ENCODE peak calls at places on chromosomes 7 and 10, in five cellular contexts. R is retinal pigment epithelial cell, A is hepatocyte, N is NT2/D1, V is skeletal muscle cell. I is an unnamed sample.

GRCh38 chr7:103082497-103082896 is 7.6 kb downstream of the ARMC10 start:
- DNase-seq in A (no peak), N (no peak), V (no peak), R (no peak), I (no peak)

GRCh38 chr7:44213872-44214595 is 13.3 kb downstream of the YKT6 start:
- DNase-seq in A (peak), R (no peak), V (no peak), N (peak), I (peak)

GRCh38 chr10:129939416-129940275 is 24.4 kb downstream of the EBF3 start:
- DNase-seq in N (no peak), A (no peak), R (no peak), V (no peak), I (no peak)

GRCh38 chr10:74445493-74445892 is 294.5 kb downstream of the ADK start:
- DNase-seq in R (no peak), V (no peak), N (no peak), A (no peak), I (no peak)

GRCh38 chr10:124182088-124182541 is 88.7 kb upstream of the CHST15 start:
- DNase-seq in R (no peak), N (no peak), V (no peak), A (no peak), I (no peak)

GRCh38 chr10:90197766-90198165 is 496.4 kb downstream of the KIF20B start:
- DNase-seq in R (no peak), A (no peak), N (no peak), V (peak), I (no peak)

GRCh38 chr7:111029141-111029572 is 61.8 kb upstream of the LRRN3 start:
- DNase-seq in R (no peak), V (no peak), A (no peak), N (no peak), I (no peak)

GRCh38 chr7:83547526-83547925 is 101.4 kb downstream of the SEMA3E start:
- DNase-seq in A (peak), N (no peak), R (peak), V (peak), I (no peak)

GRCh38 chr10:118965636-118966035 is 63.9 kb upstream of the NANOS1 start:
- DNase-seq in N (no peak), A (peak), V (no peak), R (no peak), I (no peak)

GRCh38 chr10:76558586-76558985 is 1079.0 kb downstream of the KCNMA1 start:
- DNase-seq in N (no peak), A (peak), V (peak), R (peak), I (no peak)

GRCh38 chr7:73526892-73527821 is 5.1 kb upstream of the BAZ1B start:
- DNase-seq in N (no peak), A (no peak), V (no peak), R (no peak), I (no peak)

GRCh38 chr7:130274983-130275649 is 8.5 kb downstream of the CPA2 start:
- DNase-seq in N (no peak), V (no peak), A (no peak), R (no peak), I (peak)

GRCh38 chr10:2990764-2991163 is 76.6 kb upstream of the PFKP start:
- DNase-seq in R (no peak), N (no peak), V (no peak), A (no peak), I (no peak)

GRCh38 chr10:102334106-102334505 is 61.4 kb upstream of the NFKB2 start:
- DNase-seq in N (no peak), A (peak), R (peak), V (no peak), I (no peak)

GRCh38 chr10:11440250-11441150 is 170.9 kb downstream of the USP6NL start:
- DNase-seq in N (no peak), A (no peak), V (no peak), R (no peak), I (no peak)

GRCh38 chr10:66860376-66860945 is 65.4 kb upstream of the LRRTM3 start:
- DNase-seq in N (no peak), R (no peak), V (no peak), A (no peak), I (no peak)

GRCh38 chr7:45890902-45891461 is 2.7 kb downstream of the IGFBP1 start:
- DNase-seq in R (no peak), V (no peak), N (no peak), A (peak), I (no peak)

GRCh38 chr10:102813734-102814455 is 23.3 kb downstream of the CYP17A1 start:
- DNase-seq in V (no peak), A (peak), N (no peak), R (no peak), I (no peak)

GRCh38 chr7:101632641-101633040 is 3.5 kb upstream of the MYL10 start:
- DNase-seq in V (no peak), R (no peak), N (no peak), A (no peak), I (no peak)

GRCh38 chr7:50304158-50304910 is at the start of gene IKZF1:
- DNase-seq in R (no peak), A (peak), N (no peak), V (no peak), I (no peak)

GRCh38 chr10:3782456-3783312 is 2.3 kb downstream of the KLF6 start:
- DNase-seq in R (peak), N (no peak), V (peak), A (peak), I (peak)

GRCh38 chr10:90887555-90887954 is 15.8 kb downstream of the RPP30 start:
- DNase-seq in A (no peak), R (no peak), N (no peak), V (no peak), I (no peak)

GRCh38 chr10:73168486-73168844 is 546 bp downstream of the FAM149B1 start:
- DNase-seq in N (peak), A (no peak), R (peak), V (no peak), I (no peak)

GRCh38 chr7:1672851-1673486 is 2.9 kb downstream of the ELFN1 start:
- DNase-seq in R (no peak), A (peak), N (no peak), V (no peak), I (peak)

GRCh38 chr7:116211006-116211912 is 920 bp downstream of the TES start:
- DNase-seq in R (peak), A (peak), V (peak), N (peak), I (peak)

GRCh38 chr7:116214921-116215320 is 4.6 kb downstream of the TES start:
- DNase-seq in A (no peak), R (no peak), V (no peak), N (no peak), I (no peak)

GRCh38 chr7:116213361-116214155 is 3.2 kb downstream of the TES start:
- DNase-seq in R (no peak), A (no peak), N (no peak), V (peak), I (no peak)

GRCh38 chr7:116211913-116212596 is 1.7 kb downstream of the TES start:
- DNase-seq in V (no peak), A (no peak), R (no peak), N (no peak), I (no peak)

GRCh38 chr7:116212859-116213258 is 2.5 kb downstream of the TES start:
- DNase-seq in N (no peak), A (no peak), R (no peak), V (peak), I (no peak)
- H3K4me3 ChIP-seq in N (no peak), A (peak), R (peak), V (peak), I (no peak)

GRCh38 chr7:134814730-134815364 is 35.4 kb downstream of the CALD1 start:
- DNase-seq in R (no peak), V (no peak), A (no peak), N (no peak), I (no peak)
- H3K4me3 ChIP-seq in R (no peak), V (no peak), A (no peak), N (no peak), I (no peak)

GRCh38 chr7:27101188-27101905 is 1.1 kb downstream of the HOXA2 start:
- DNase-seq in N (no peak), V (no peak), A (no peak), R (no peak), I (no peak)
- H3K4me3 ChIP-seq in N (no peak), V (no peak), A (no peak), R (no peak), I (no peak)

GRCh38 chr7:5532520-5533335 is 109.1 kb upstream of the TNRC18 start:
- DNase-seq in R (no peak), A (peak), V (no peak), N (no peak), I (no peak)
- H3K4me3 ChIP-seq in R (no peak), A (no peak), V (no peak), N (no peak), I (no peak)

DNA sequence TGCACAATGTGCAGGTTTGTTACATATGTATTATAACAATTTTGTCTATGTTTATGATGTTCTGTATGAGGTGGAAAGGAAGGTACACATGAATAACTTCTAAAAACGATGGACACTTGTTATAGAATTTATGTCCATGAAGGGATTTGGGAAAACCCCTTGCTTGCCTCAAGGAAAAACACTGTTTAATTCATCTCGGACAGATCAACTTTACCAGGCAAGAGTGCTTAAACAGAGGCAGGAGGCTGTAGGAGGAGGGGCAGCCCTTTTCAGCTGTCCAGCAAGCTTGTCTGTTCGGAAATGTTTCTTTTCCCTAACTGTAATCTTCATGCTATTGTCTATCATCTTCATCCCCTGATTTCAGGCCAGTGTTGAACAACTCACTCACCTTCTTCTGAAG is 200.9 kb downstream of the CDC14C start:
- DNase-seq in A (no peak), N (no peak), V (no peak), R (no peak), I (no peak)
- H3K4me3 ChIP-seq in A (no peak), N (no peak), V (no peak), R (no peak), I (no peak)

GRCh38 chr10:12483996-12484944 is 134.9 kb downstream of the CAMK1D start:
- DNase-seq in A (no peak), V (no peak), N (no peak), R (no peak), I (no peak)
- H3K4me3 ChIP-seq in A (no peak), V (no peak), N (no peak), R (no peak), I (no peak)

GRCh38 chr10:22623624-22624263 is 90.6 kb downstream of the PIP4K2A start:
- DNase-seq in V (no peak), N (no peak), A (no peak), R (no peak), I (no peak)
- H3K4me3 ChIP-seq in V (no peak), N (no peak), A (no peak), R (no peak), I (no peak)

DNA sequence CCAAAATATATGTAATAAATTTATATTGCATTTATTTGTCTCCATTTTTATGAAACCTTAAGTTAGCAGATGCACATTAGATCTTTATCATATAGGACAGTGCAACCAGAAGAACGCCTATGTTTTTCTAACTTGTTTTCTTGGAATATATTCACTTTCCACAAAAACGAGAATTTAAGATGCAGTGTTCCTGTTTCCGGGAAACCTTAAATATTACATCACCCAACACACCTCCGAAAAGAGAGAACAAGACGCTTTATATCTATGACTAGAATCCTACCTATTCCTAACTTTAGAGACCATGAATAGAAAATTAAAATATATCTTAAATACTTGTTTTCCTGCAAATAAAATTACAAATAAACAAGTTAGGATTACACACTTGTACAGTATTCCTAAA is 1.9 kb downstream of the EZH2 start:
- DNase-seq in R (no peak), A (no peak), V (no peak), N (no peak), I (no peak)
- H3K4me3 ChIP-seq in R (peak), A (peak), V (no peak), N (no peak), I (peak)

DNA sequence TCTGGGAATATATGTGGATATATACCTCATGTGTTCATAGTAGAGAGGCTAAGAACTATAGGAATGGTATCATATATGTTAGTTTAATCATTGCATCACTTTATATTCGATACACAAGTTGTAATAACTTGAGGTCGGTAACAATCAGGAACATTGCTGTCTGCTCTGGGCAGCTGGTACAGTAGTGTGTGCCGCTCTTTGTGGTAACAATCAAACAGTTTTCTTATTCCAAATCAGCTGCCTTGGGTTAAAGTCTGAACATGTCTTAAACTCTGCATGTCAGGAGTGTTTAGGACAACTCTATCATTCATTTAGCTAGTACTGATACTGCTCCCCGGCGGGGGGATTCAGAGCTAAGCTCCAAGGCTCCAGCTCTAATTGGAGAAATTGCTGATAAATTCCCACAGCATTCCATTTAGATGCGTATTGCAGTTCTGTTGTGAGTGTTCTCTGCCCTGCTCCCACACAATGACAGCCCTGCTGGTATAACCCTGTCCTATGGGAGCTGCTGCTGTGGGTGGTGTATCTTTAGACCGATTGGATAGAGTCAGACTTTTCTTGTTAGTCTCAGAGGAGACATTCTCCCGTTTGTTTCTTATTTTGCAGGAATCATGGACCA is 707.5 kb upstream of the FZD8 start:
- DNase-seq in A (peak), R (peak), V (peak), N (no peak), I (no peak)
- H3K4me3 ChIP-seq in A (no peak), R (no peak), V (no peak), N (no peak), I (no peak)

I was measured in HAP-1.